ENCODE peak calls at places on chromosomes 11 and 22, in five cellular contexts. One of them, this sample, is unnamed.

GRCh38 chr22:29867260-29867659 is 15.7 kb upstream of the MTMR3 start:
- DNase-seq in G401: no peak
- DNase-seq in GM03348: no peak
- DNase-seq in stimulated activated CD8-positive, alpha-beta memory T cell treated with anti-CD3 and anti-CD28 coated beads, Interleukin-7, amount 100 ng/mL, for 48 hours: no peak
- DNase-seq in stimulated activated CD4-positive, alpha-beta T cell treated with anti-CD3 and anti-CD28 coated beads, TNF-alpha, amount 100 ng/mL, for 48 hours: no peak
- DNase-seq in this sample: no peak

GRCh38 chr11:43920598-43921419 is 21.6 kb upstream of the C11orf96 start:
- DNase-seq in stimulated activated CD8-positive, alpha-beta memory T cell treated with anti-CD3 and anti-CD28 coated beads, Interleukin-7, amount 100 ng/mL, for 48 hours: no peak
- DNase-seq in GM03348: peak; percentile 93
- DNase-seq in stimulated activated CD4-positive, alpha-beta T cell treated with anti-CD3 and anti-CD28 coated beads, TNF-alpha, amount 100 ng/mL, for 48 hours: no peak
- DNase-seq in G401: no peak
- DNase-seq in this sample: peak; percentile 86

GRCh38 chr22:19974233-19974861 is 32.7 kb upstream of the TXNRD2 start:
- DNase-seq in stimulated activated CD4-positive, alpha-beta T cell treated with anti-CD3 and anti-CD28 coated beads, TNF-alpha, amount 100 ng/mL, for 48 hours: no peak
- DNase-seq in G401: peak; percentile 88
- DNase-seq in stimulated activated CD8-positive, alpha-beta memory T cell treated with anti-CD3 and anti-CD28 coated beads, Interleukin-7, amount 100 ng/mL, for 48 hours: no peak
- DNase-seq in GM03348: peak; percentile 69
- DNase-seq in this sample: no peak

GRCh38 chr11:45922425-45923082 is at the start of gene LARGE2:
- DNase-seq in stimulated activated CD8-positive, alpha-beta memory T cell treated with anti-CD3 and anti-CD28 coated beads, Interleukin-7, amount 100 ng/mL, for 48 hours: no peak
- DNase-seq in GM03348: no peak
- DNase-seq in G401: no peak
- DNase-seq in stimulated activated CD4-positive, alpha-beta T cell treated with anti-CD3 and anti-CD28 coated beads, TNF-alpha, amount 100 ng/mL, for 48 hours: no peak
- DNase-seq in this sample: no peak

GRCh38 chr11:64998141-64998540 is 1.4 kb upstream of the BATF2 start:
- DNase-seq in stimulated activated CD4-positive, alpha-beta T cell treated with anti-CD3 and anti-CD28 coated beads, TNF-alpha, amount 100 ng/mL, for 48 hours: no peak
- DNase-seq in stimulated activated CD8-positive, alpha-beta memory T cell treated with anti-CD3 and anti-CD28 coated beads, Interleukin-7, amount 100 ng/mL, for 48 hours: no peak
- DNase-seq in G401: no peak
- DNase-seq in GM03348: no peak
- DNase-seq in this sample: no peak

GRCh38 chr11:121112498-121113455 is 11.7 kb downstream of the TECTA start:
- DNase-seq in stimulated activated CD4-positive, alpha-beta T cell treated with anti-CD3 and anti-CD28 coated beads, TNF-alpha, amount 100 ng/mL, for 48 hours: peak; percentile 27
- DNase-seq in stimulated activated CD8-positive, alpha-beta memory T cell treated with anti-CD3 and anti-CD28 coated beads, Interleukin-7, amount 100 ng/mL, for 48 hours: peak; percentile 5
- DNase-seq in G401: peak; percentile 51
- DNase-seq in GM03348: peak; percentile 86
- DNase-seq in this sample: peak; percentile 62

GRCh38 chr11:19962795-19963163 is 197.5 kb downstream of the DBX1 start:
- DNase-seq in G401: no peak
- DNase-seq in stimulated activated CD8-positive, alpha-beta memory T cell treated with anti-CD3 and anti-CD28 coated beads, Interleukin-7, amount 100 ng/mL, for 48 hours: no peak
- DNase-seq in stimulated activated CD4-positive, alpha-beta T cell treated with anti-CD3 and anti-CD28 coated beads, TNF-alpha, amount 100 ng/mL, for 48 hours: no peak
- DNase-seq in GM03348: peak; percentile 65
- DNase-seq in this sample: no peak

GRCh38 chr11:41921991-41922390 is 462.5 kb upstream of the LRRC4C start:
- DNase-seq in stimulated activated CD4-positive, alpha-beta T cell treated with anti-CD3 and anti-CD28 coated beads, TNF-alpha, amount 100 ng/mL, for 48 hours: no peak
- DNase-seq in G401: no peak
- DNase-seq in stimulated activated CD8-positive, alpha-beta memory T cell treated with anti-CD3 and anti-CD28 coated beads, Interleukin-7, amount 100 ng/mL, for 48 hours: no peak
- DNase-seq in GM03348: no peak
- DNase-seq in this sample: no peak

GRCh38 chr11:112289588-112290461 is 29.2 kb upstream of the PLET1 start:
- DNase-seq in stimulated activated CD8-positive, alpha-beta memory T cell treated with anti-CD3 and anti-CD28 coated beads, Interleukin-7, amount 100 ng/mL, for 48 hours: peak; percentile 67
- DNase-seq in GM03348: peak; percentile 97
- DNase-seq in stimulated activated CD4-positive, alpha-beta T cell treated with anti-CD3 and anti-CD28 coated beads, TNF-alpha, amount 100 ng/mL, for 48 hours: peak; percentile 82
- DNase-seq in G401: peak; percentile 47
- DNase-seq in this sample: peak; percentile 76

GRCh38 chr11:62926669-62927455 is 5.7 kb upstream of the CHRM1 start:
- DNase-seq in GM03348: no peak
- DNase-seq in stimulated activated CD4-positive, alpha-beta T cell treated with anti-CD3 and anti-CD28 coated beads, TNF-alpha, amount 100 ng/mL, for 48 hours: no peak
- DNase-seq in G401: no peak
- DNase-seq in stimulated activated CD8-positive, alpha-beta memory T cell treated with anti-CD3 and anti-CD28 coated beads, Interleukin-7, amount 100 ng/mL, for 48 hours: no peak
- DNase-seq in this sample: no peak

GRCh38 chr22:46967445-46968358 is 205.3 kb downstream of the TBC1D22A start:
- DNase-seq in stimulated activated CD4-positive, alpha-beta T cell treated with anti-CD3 and anti-CD28 coated beads, TNF-alpha, amount 100 ng/mL, for 48 hours: no peak
- DNase-seq in stimulated activated CD8-positive, alpha-beta memory T cell treated with anti-CD3 and anti-CD28 coated beads, Interleukin-7, amount 100 ng/mL, for 48 hours: no peak
- DNase-seq in G401: no peak
- DNase-seq in GM03348: no peak
- DNase-seq in this sample: no peak

GRCh38 chr11:128520886-128521696 is 66.3 kb downstream of the ETS1 start:
- DNase-seq in stimulated activated CD4-positive, alpha-beta T cell treated with anti-CD3 and anti-CD28 coated beads, TNF-alpha, amount 100 ng/mL, for 48 hours: no peak
- DNase-seq in G401: no peak
- DNase-seq in GM03348: peak; percentile 18
- DNase-seq in stimulated activated CD8-positive, alpha-beta memory T cell treated with anti-CD3 and anti-CD28 coated beads, Interleukin-7, amount 100 ng/mL, for 48 hours: no peak
- DNase-seq in this sample: no peak

GRCh38 chr11:953513-953912 is 27.8 kb downstream of the AP2A2 start:
- DNase-seq in GM03348: no peak
- DNase-seq in G401: peak; percentile 80
- DNase-seq in stimulated activated CD8-positive, alpha-beta memory T cell treated with anti-CD3 and anti-CD28 coated beads, Interleukin-7, amount 100 ng/mL, for 48 hours: no peak
- DNase-seq in stimulated activated CD4-positive, alpha-beta T cell treated with anti-CD3 and anti-CD28 coated beads, TNF-alpha, amount 100 ng/mL, for 48 hours: no peak
- DNase-seq in this sample: no peak

GRCh38 chr11:26297179-26297970 is 34.6 kb upstream of the ANO3 start:
- DNase-seq in stimulated activated CD8-positive, alpha-beta memory T cell treated with anti-CD3 and anti-CD28 coated beads, Interleukin-7, amount 100 ng/mL, for 48 hours: no peak
- DNase-seq in stimulated activated CD4-positive, alpha-beta T cell treated with anti-CD3 and anti-CD28 coated beads, TNF-alpha, amount 100 ng/mL, for 48 hours: no peak
- DNase-seq in GM03348: peak; percentile 67
- DNase-seq in G401: peak; percentile 22
- DNase-seq in this sample: peak; percentile 31

GRCh38 chr22:20407829-20408228 is 13.9 kb downstream of the ZNF74 start:
- DNase-seq in stimulated activated CD8-positive, alpha-beta memory T cell treated with anti-CD3 and anti-CD28 coated beads, Interleukin-7, amount 100 ng/mL, for 48 hours: no peak
- DNase-seq in GM03348: no peak
- DNase-seq in G401: no peak
- DNase-seq in stimulated activated CD4-positive, alpha-beta T cell treated with anti-CD3 and anti-CD28 coated beads, TNF-alpha, amount 100 ng/mL, for 48 hours: no peak
- DNase-seq in this sample: no peak

GRCh38 chr11:111797145-111797581 is 31.0 kb upstream of the PPP2R1B start:
- DNase-seq in G401: no peak
- DNase-seq in stimulated activated CD8-positive, alpha-beta memory T cell treated with anti-CD3 and anti-CD28 coated beads, Interleukin-7, amount 100 ng/mL, for 48 hours: no peak
- DNase-seq in stimulated activated CD4-positive, alpha-beta T cell treated with anti-CD3 and anti-CD28 coated beads, TNF-alpha, amount 100 ng/mL, for 48 hours: no peak
- DNase-seq in GM03348: peak; percentile 15
- DNase-seq in this sample: no peak

GRCh38 chr22:20982563-20982882 is 426 bp downstream of the LZTR1 start:
- DNase-seq in stimulated activated CD4-positive, alpha-beta T cell treated with anti-CD3 and anti-CD28 coated beads, TNF-alpha, amount 100 ng/mL, for 48 hours: no peak
- DNase-seq in stimulated activated CD8-positive, alpha-beta memory T cell treated with anti-CD3 and anti-CD28 coated beads, Interleukin-7, amount 100 ng/mL, for 48 hours: no peak
- DNase-seq in G401: no peak
- DNase-seq in GM03348: no peak
- DNase-seq in this sample: no peak

GRCh38 chr11:9972917-9973504 is 309.1 kb downstream of the SWAP70 start:
- DNase-seq in stimulated activated CD4-positive, alpha-beta T cell treated with anti-CD3 and anti-CD28 coated beads, TNF-alpha, amount 100 ng/mL, for 48 hours: no peak
- DNase-seq in stimulated activated CD8-positive, alpha-beta memory T cell treated with anti-CD3 and anti-CD28 coated beads, Interleukin-7, amount 100 ng/mL, for 48 hours: no peak
- DNase-seq in GM03348: peak; percentile 77
- DNase-seq in G401: peak; percentile 47
- DNase-seq in this sample: peak; percentile 32

GRCh38 chr22:43956805-43957463 is 1.7 kb downstream of the SAMM50 start:
- DNase-seq in stimulated activated CD8-positive, alpha-beta memory T cell treated with anti-CD3 and anti-CD28 coated beads, Interleukin-7, amount 100 ng/mL, for 48 hours: no peak
- DNase-seq in stimulated activated CD4-positive, alpha-beta T cell treated with anti-CD3 and anti-CD28 coated beads, TNF-alpha, amount 100 ng/mL, for 48 hours: no peak
- DNase-seq in G401: no peak
- DNase-seq in GM03348: no peak
- DNase-seq in this sample: peak; percentile 71

GRCh38 chr22:40560551-40560950 is 76.0 kb downstream of the MRTFA start:
- DNase-seq in G401: peak; percentile 71
- DNase-seq in stimulated activated CD8-positive, alpha-beta memory T cell treated with anti-CD3 and anti-CD28 coated beads, Interleukin-7, amount 100 ng/mL, for 48 hours: no peak
- DNase-seq in GM03348: peak; percentile 49
- DNase-seq in stimulated activated CD4-positive, alpha-beta T cell treated with anti-CD3 and anti-CD28 coated beads, TNF-alpha, amount 100 ng/mL, for 48 hours: no peak
- DNase-seq in this sample: no peak

GRCh38 chr22:49673048-49673447 is 154.6 kb downstream of the BRD1 start:
- DNase-seq in stimulated activated CD8-positive, alpha-beta memory T cell treated with anti-CD3 and anti-CD28 coated beads, Interleukin-7, amount 100 ng/mL, for 48 hours: no peak
- DNase-seq in stimulated activated CD4-positive, alpha-beta T cell treated with anti-CD3 and anti-CD28 coated beads, TNF-alpha, amount 100 ng/mL, for 48 hours: no peak
- DNase-seq in GM03348: no peak
- DNase-seq in G401: no peak
- DNase-seq in this sample: no peak

GRCh38 chr11:11296434-11296833 is 56.6 kb downstream of the CSNK2A3 start:
- DNase-seq in GM03348: no peak
- DNase-seq in stimulated activated CD4-positive, alpha-beta T cell treated with anti-CD3 and anti-CD28 coated beads, TNF-alpha, amount 100 ng/mL, for 48 hours: no peak
- DNase-seq in G401: no peak
- DNase-seq in stimulated activated CD8-positive, alpha-beta memory T cell treated with anti-CD3 and anti-CD28 coated beads, Interleukin-7, amount 100 ng/mL, for 48 hours: no peak
- DNase-seq in this sample: no peak

GRCh38 chr22:45612940-45613339 is 58.7 kb upstream of the ATXN10 start:
- DNase-seq in GM03348: no peak
- DNase-seq in stimulated activated CD8-positive, alpha-beta memory T cell treated with anti-CD3 and anti-CD28 coated beads, Interleukin-7, amount 100 ng/mL, for 48 hours: no peak
- DNase-seq in stimulated activated CD4-positive, alpha-beta T cell treated with anti-CD3 and anti-CD28 coated beads, TNF-alpha, amount 100 ng/mL, for 48 hours: no peak
- DNase-seq in G401: no peak
- DNase-seq in this sample: no peak

GRCh38 chr11:128290106-128290840 is 297.1 kb downstream of the ETS1 start:
- DNase-seq in GM03348: peak; percentile 82
- DNase-seq in stimulated activated CD4-positive, alpha-beta T cell treated with anti-CD3 and anti-CD28 coated beads, TNF-alpha, amount 100 ng/mL, for 48 hours: peak; percentile 69
- DNase-seq in stimulated activated CD8-positive, alpha-beta memory T cell treated with anti-CD3 and anti-CD28 coated beads, Interleukin-7, amount 100 ng/mL, for 48 hours: peak; percentile 54
- DNase-seq in G401: peak; percentile 67
- DNase-seq in this sample: peak; percentile 75

GRCh38 chr11:457071-457760 is 7.1 kb downstream of the PTDSS2 start:
- DNase-seq in stimulated activated CD8-positive, alpha-beta memory T cell treated with anti-CD3 and anti-CD28 coated beads, Interleukin-7, amount 100 ng/mL, for 48 hours: no peak
- DNase-seq in GM03348: no peak
- DNase-seq in G401: no peak
- DNase-seq in stimulated activated CD4-positive, alpha-beta T cell treated with anti-CD3 and anti-CD28 coated beads, TNF-alpha, amount 100 ng/mL, for 48 hours: no peak
- DNase-seq in this sample: no peak

GRCh38 chr11:2248242-2248641 is 22.1 kb downstream of the ASCL2 start:
- DNase-seq in GM03348: no peak
- DNase-seq in stimulated activated CD8-positive, alpha-beta memory T cell treated with anti-CD3 and anti-CD28 coated beads, Interleukin-7, amount 100 ng/mL, for 48 hours: no peak
- DNase-seq in stimulated activated CD4-positive, alpha-beta T cell treated with anti-CD3 and anti-CD28 coated beads, TNF-alpha, amount 100 ng/mL, for 48 hours: no peak
- DNase-seq in G401: no peak
- DNase-seq in this sample: no peak

GRCh38 chr22:27679722-27680488 is 121.7 kb downstream of the MN1 start:
- DNase-seq in G401: no peak
- DNase-seq in stimulated activated CD8-positive, alpha-beta memory T cell treated with anti-CD3 and anti-CD28 coated beads, Interleukin-7, amount 100 ng/mL, for 48 hours: no peak
- DNase-seq in stimulated activated CD4-positive, alpha-beta T cell treated with anti-CD3 and anti-CD28 coated beads, TNF-alpha, amount 100 ng/mL, for 48 hours: no peak
- DNase-seq in GM03348: no peak
- DNase-seq in this sample: no peak

GRCh38 chr11:68649851-68650555 is 34.3 kb upstream of the GAL start:
- DNase-seq in stimulated activated CD8-positive, alpha-beta memory T cell treated with anti-CD3 and anti-CD28 coated beads, Interleukin-7, amount 100 ng/mL, for 48 hours: no peak
- DNase-seq in G401: no peak
- DNase-seq in GM03348: no peak
- DNase-seq in stimulated activated CD4-positive, alpha-beta T cell treated with anti-CD3 and anti-CD28 coated beads, TNF-alpha, amount 100 ng/mL, for 48 hours: no peak
- DNase-seq in this sample: no peak

GRCh38 chr11:22193348-22194051 is 615 bp downstream of the ANO5 start:
- DNase-seq in G401: peak; percentile 8
- DNase-seq in stimulated activated CD4-positive, alpha-beta T cell treated with anti-CD3 and anti-CD28 coated beads, TNF-alpha, amount 100 ng/mL, for 48 hours: no peak
- DNase-seq in GM03348: peak; percentile 12
- DNase-seq in stimulated activated CD8-positive, alpha-beta memory T cell treated with anti-CD3 and anti-CD28 coated beads, Interleukin-7, amount 100 ng/mL, for 48 hours: no peak
- DNase-seq in this sample: peak; percentile 10

GRCh38 chr22:26656896-26657851 is at the start of gene MIAT:
- DNase-seq in G401: no peak
- DNase-seq in GM03348: peak; percentile 57
- DNase-seq in stimulated activated CD4-positive, alpha-beta T cell treated with anti-CD3 and anti-CD28 coated beads, TNF-alpha, amount 100 ng/mL, for 48 hours: no peak
- DNase-seq in stimulated activated CD8-positive, alpha-beta memory T cell treated with anti-CD3 and anti-CD28 coated beads, Interleukin-7, amount 100 ng/mL, for 48 hours: no peak
- DNase-seq in this sample: no peak

GRCh38 chr11:66283461-66284105 is 5.4 kb downstream of the YIF1A start:
- DNase-seq in GM03348: no peak
- DNase-seq in stimulated activated CD8-positive, alpha-beta memory T cell treated with anti-CD3 and anti-CD28 coated beads, Interleukin-7, amount 100 ng/mL, for 48 hours: no peak
- DNase-seq in stimulated activated CD4-positive, alpha-beta T cell treated with anti-CD3 and anti-CD28 coated beads, TNF-alpha, amount 100 ng/mL, for 48 hours: no peak
- DNase-seq in G401: no peak
- DNase-seq in this sample: no peak

This sample was measured in mucosa of gallbladder.